ENCODE peak calls at places on chromosomes 7 and 10, in six cellular contexts. W, J, V, U, P and G are unnamed samples.

GRCh38 chr10:89076120-89076519 is 85.5 kb downstream of the FAS start:
- DNase-seq in W (no peak), J (no peak), V (no peak), U (no peak), P (no peak), G (no peak)

GRCh38 chr7:90536449-90536848 is 59.7 kb upstream of the CDK14 start:
- DNase-seq in W (no peak), J (no peak), V (no peak), U (no peak), P (no peak), G (no peak)

GRCh38 chr7:27122075-27122910 is 8.3 kb downstream of the HOXA4 start:
- DNase-seq in W (peak), J (no peak), V (no peak), U (no peak), P (no peak), G (no peak)

GRCh38 chr10:33306756-33307519 is 27.5 kb downstream of the NRP1 start:
- DNase-seq in W (peak), J (peak), V (no peak), U (peak), P (no peak), G (no peak)

GRCh38 chr7:56639173-56639746 is 493.0 kb downstream of the ZNF479 start:
- DNase-seq in W (no peak), J (no peak), V (no peak), U (no peak), P (no peak), G (no peak)

GRCh38 chr10:44068716-44069482 is 316.0 kb downstream of the CXCL12 start:
- DNase-seq in W (peak), J (no peak), V (no peak), U (no peak), P (no peak), G (no peak)

GRCh38 chr10:61836888-61837747 is 64.4 kb upstream of the ARID5B start:
- DNase-seq in W (peak), J (peak), V (no peak), U (no peak), P (no peak), G (peak)

GRCh38 chr7:116633131-116633988 is 38.6 kb upstream of the MET start:
- DNase-seq in W (peak), J (peak), V (no peak), U (peak), P (no peak), G (no peak)

GRCh38 chr10:19518109-19518508 is 298.1 kb upstream of the PLXDC2 start:
- DNase-seq in W (no peak), J (no peak), V (no peak), U (no peak), P (no peak), G (no peak)

GRCh38 chr10:128373071-128373749 is 247.0 kb upstream of the MKI67 start:
- DNase-seq in W (no peak), J (no peak), V (no peak), U (no peak), P (no peak), G (no peak)

GRCh38 chr7:47763063-47763974 is 181.4 kb upstream of the TNS3 start:
- DNase-seq in W (peak), J (peak), V (no peak), U (peak), P (no peak), G (peak)

GRCh38 chr7:55174456-55174855 is 155.6 kb downstream of the EGFR start:
- DNase-seq in W (no peak), J (no peak), V (no peak), U (no peak), P (no peak), G (no peak)

GRCh38 chr7:151672706-151673105 is 153.0 kb upstream of the RHEB start:
- DNase-seq in W (no peak), J (no peak), V (no peak), U (no peak), P (no peak), G (no peak)

GRCh38 chr10:97517778-97518561 is 19.2 kb downstream of the UBTD1 start:
- DNase-seq in W (no peak), J (peak), V (no peak), U (no peak), P (no peak), G (no peak)

GRCh38 chr10:36256166-36256565 is 614.1 kb upstream of the FZD8 start:
- DNase-seq in W (peak), J (no peak), V (no peak), U (no peak), P (no peak), G (no peak)

GRCh38 chr7:130996205-130996840 is 262.3 kb upstream of the KLF14 start:
- DNase-seq in W (no peak), J (peak), V (no peak), U (no peak), P (no peak), G (no peak)

GRCh38 chr7:124208642-124209041 is 175.8 kb upstream of the TMEM229A start:
- DNase-seq in W (no peak), J (no peak), V (no peak), U (no peak), P (no peak), G (no peak)

GRCh38 chr7:154867068-154867467 is 135.9 kb downstream of the PAXIP1 start:
- DNase-seq in W (no peak), J (no peak), V (peak), U (no peak), P (no peak), G (no peak)

GRCh38 chr7:8433477-8434289 is at the start of gene NXPH1:
- DNase-seq in W (no peak), J (no peak), V (no peak), U (no peak), P (no peak), G (no peak)

GRCh38 chr7:74483402-74484336 is 30.0 kb downstream of the GTF2IRD1 start:
- DNase-seq in W (peak), J (peak), V (no peak), U (peak), P (no peak), G (peak)

GRCh38 chr10:132298038-132298935 is 9.5 kb downstream of the STK32C start:
- DNase-seq in W (no peak), J (no peak), V (no peak), U (no peak), P (no peak), G (no peak)

GRCh38 chr7:28409716-28410627 is 2.3 kb upstream of the CREB5 start:
- DNase-seq in W (peak), J (peak), V (no peak), U (no peak), P (no peak), G (no peak)

GRCh38 chr7:771241-772004 is 44.3 kb upstream of the PRKAR1B start:
- DNase-seq in W (peak), J (no peak), V (no peak), U (no peak), P (no peak), G (peak)

GRCh38 chr7:131302876-131303707 is 24.6 kb upstream of the MKLN1 start:
- DNase-seq in W (peak), J (peak), V (peak), U (no peak), P (peak), G (no peak)

GRCh38 chr10:93921338-93921737 is 27.6 kb downstream of the SLC35G1 start:
- DNase-seq in W (no peak), J (no peak), V (no peak), U (no peak), P (peak), G (no peak)

GRCh38 chr7:123674399-123675091 is 18.9 kb downstream of the LMOD2 start:
- DNase-seq in W (peak), J (no peak), V (no peak), U (peak), P (no peak), G (peak)

GRCh38 chr10:114822771-114823463 is 1.3 kb downstream of the FHIP2A start:
- DNase-seq in W (peak), J (peak), V (no peak), U (no peak), P (no peak), G (peak)

GRCh38 chr10:43354325-43354635 is 17.2 kb upstream of the FXYD4 start:
- DNase-seq in W (no peak), J (peak), V (no peak), U (no peak), P (no peak), G (no peak)

GRCh38 chr10:105358911-105359310 is 717.8 kb downstream of the SORCS3 start:
- DNase-seq in W (peak), J (no peak), V (no peak), U (peak), P (no peak), G (no peak)

GRCh38 chr10:23035569-23035968 is 59.8 kb upstream of the MSRB2 start:
- DNase-seq in W (no peak), J (peak), V (no peak), U (no peak), P (no peak), G (no peak)

GRCh38 chr7:152149363-152149762 is 123.9 kb downstream of the GALNT11 start:
- DNase-seq in W (no peak), J (no peak), V (no peak), U (no peak), P (no peak), G (no peak)

GRCh38 chr10:97332586-97333350 is 1.8 kb downstream of the FRAT2 start:
- DNase-seq in W (peak), J (peak), V (peak), U (peak), P (no peak), G (peak)

GRCh38 chr10:25766213-25766612 is 167.8 kb upstream of the MYO3A start:
- DNase-seq in W (no peak), J (no peak), V (no peak), U (no peak), P (no peak), G (no peak)

GRCh38 chr7:149669121-149669818 is 104.1 kb downstream of the ZNF467 start:
- DNase-seq in W (peak), J (peak), V (no peak), U (no peak), P (no peak), G (no peak)

GRCh38 chr7:2545746-2546425 is 9.4 kb downstream of the BRAT1 start:
- DNase-seq in W (no peak), J (no peak), V (no peak), U (no peak), P (no peak), G (no peak)

GRCh38 chr7:40551685-40552576 is 417.1 kb downstream of the SUGCT start:
- DNase-seq in W (peak), J (peak), V (no peak), U (peak), P (no peak), G (peak)

GRCh38 chr7:141989996-141990395 is 5.7 kb upstream of the MGAM start:
- DNase-seq in W (no peak), J (no peak), V (no peak), U (no peak), P (no peak), G (no peak)
- H3K4me3 ChIP-seq in W (no peak), J (no peak), V (no peak), U (no peak), P (no peak), G (no peak)

DNA sequence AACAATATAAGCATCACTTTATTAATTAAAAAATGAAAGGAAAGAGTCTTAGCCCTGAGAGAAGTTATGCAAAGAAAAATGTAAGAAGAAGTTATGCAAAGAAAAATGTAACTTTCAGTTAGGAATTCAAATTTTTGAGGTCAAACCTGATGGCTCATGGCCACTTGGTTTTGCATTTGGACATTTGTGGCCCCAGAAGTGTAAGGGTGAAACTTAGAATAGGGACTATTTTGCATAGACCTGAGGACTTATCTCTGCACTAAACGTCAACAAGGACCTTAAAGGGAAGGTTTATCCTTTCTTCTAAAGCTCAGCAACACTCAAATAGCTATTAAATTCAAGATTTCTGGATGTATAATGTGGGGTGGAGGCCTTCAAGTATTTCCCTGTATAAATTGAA is 724.5 kb upstream of the POT1 start:
- DNase-seq in W (no peak), J (no peak), V (no peak), U (no peak), P (no peak), G (no peak)
- TF ChIP-seq CTCF in W (no peak), J (no peak), V (no peak), U (no peak), P (no peak), G (no peak)

GRCh38 chr10:67804395-67804678 is 33.7 kb downstream of the DNAJC12 start:
- DNase-seq in W (no peak), J (no peak), V (no peak), U (no peak), P (no peak), G (no peak)

GRCh38 chr10:67809107-67809506 is 28.9 kb downstream of the DNAJC12 start:
- DNase-seq in W (no peak), J (no peak), V (no peak), U (no peak), P (no peak), G (no peak)

GRCh38 chr10:67803588-67804394 is 34.2 kb downstream of the DNAJC12 start:
- DNase-seq in W (no peak), J (no peak), V (no peak), U (no peak), P (no peak), G (no peak)

GRCh38 chr10:67812007-67812406 is 26.0 kb downstream of the DNAJC12 start:
- DNase-seq in W (no peak), J (no peak), V (no peak), U (no peak), P (no peak), G (no peak)

DNA sequence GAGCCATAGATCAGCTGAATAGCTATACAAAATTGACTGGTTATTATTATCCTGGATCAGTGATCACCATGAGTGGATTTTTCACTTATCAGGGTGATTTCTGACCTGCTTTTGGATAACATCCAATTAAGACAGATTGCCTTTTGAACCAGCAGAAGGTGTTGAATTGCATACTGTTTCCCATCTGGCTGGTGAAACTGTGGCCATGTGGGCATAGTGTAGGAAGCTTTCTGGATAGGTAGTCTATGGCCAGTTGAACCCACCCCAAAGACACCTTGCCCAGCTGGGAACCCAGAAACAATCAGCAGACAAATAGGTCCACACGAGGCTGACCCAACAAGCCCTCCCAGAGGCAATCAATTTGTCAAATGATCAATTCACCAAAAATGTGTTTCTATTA is 29.3 kb downstream of the DNAJC12 start:
- DNase-seq in W (no peak), J (no peak), V (no peak), U (no peak), P (no peak), G (no peak)
- H3K4me3 ChIP-seq in W (no peak), J (no peak), V (no peak), U (no peak), P (no peak), G (no peak)

DNA sequence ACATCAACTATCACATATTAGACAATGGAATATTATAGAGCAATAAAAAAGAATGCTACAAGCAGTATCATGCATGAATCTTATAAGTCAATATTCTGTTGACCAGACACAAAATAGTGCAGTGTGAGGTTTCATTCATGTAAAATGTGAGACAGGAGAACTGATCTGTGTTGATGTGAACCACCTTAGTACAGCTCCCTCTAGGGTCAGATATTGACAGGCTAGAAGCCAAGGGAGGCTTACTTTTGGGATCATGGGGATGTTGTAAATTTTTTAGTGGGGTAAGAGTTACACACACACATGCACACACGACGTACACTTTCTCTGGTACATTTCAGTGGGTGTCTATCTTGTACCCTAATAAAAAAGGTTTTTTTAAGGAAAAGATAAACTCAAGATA is 231.6 kb upstream of the FOXK1 start:
- DNase-seq in W (no peak), J (no peak), V (no peak), U (no peak), P (no peak), G (no peak)
- TF ChIP-seq CTCF in W (no peak), J (peak), V (no peak), U (no peak), P (no peak), G (no peak)

GRCh38 chr10:113285291-113285690 is 267.6 kb upstream of the HABP2 start:
- DNase-seq in W (no peak), J (no peak), V (no peak), U (no peak), P (no peak), G (no peak)
- H3K4me3 ChIP-seq in W (no peak), J (no peak), V (no peak), U (no peak), P (no peak), G (no peak)